ENCODE peak calls at places on chromosome 14, in four cellular contexts. D is endothelial cell of umbilical vein, U is GM12878, H is HepG2. P is an unnamed sample. For H3K27me3, the result is how much of the 10 kb centered on the place peaks cover.

GRCh38 chr14:28264306-28264705 is 502.3 kb upstream of the FOXG1 start:
- DNase-seq in D (no peak), U (no peak), H (no peak), P (no peak)

GRCh38 chr14:102583726-102584125 is 8.7 kb upstream of the RCOR1 start:
- DNase-seq in D (no peak), U (no peak), H (no peak), P (no peak)

GRCh38 chr14:45267084-45267483 is 14.1 kb upstream of the MIS18BP1 start:
- DNase-seq in D (no peak), U (no peak), H (no peak), P (no peak)

GRCh38 chr14:36383674-36384421 is 63.4 kb upstream of the MBIP start:
- DNase-seq in D (no peak), U (no peak), H (no peak), P (no peak)

GRCh38 chr14:51165415-51165814 is 70.5 kb upstream of the TRIM9 start:
- DNase-seq in D (no peak), U (no peak), H (no peak), P (no peak)

GRCh38 chr14:64117671-64118402 is 176.3 kb downstream of the ESR2 start:
- DNase-seq in D (no peak), U (no peak), H (no peak), P (no peak)

GRCh38 chr14:74634481-74634880 is 22.4 kb upstream of the LTBP2 start:
- DNase-seq in D (no peak), U (no peak), H (no peak), P (no peak)

GRCh38 chr14:51319181-51319597 is 79.1 kb downstream of the TMX1 start:
- DNase-seq in D (no peak), U (no peak), H (no peak), P (no peak)

GRCh38 chr14:102095231-102095870 is 8.5 kb upstream of the HSP90AA1 start:
- DNase-seq in D (no peak), U (no peak), H (no peak), P (peak)

GRCh38 chr14:85607571-85608219 is 77.8 kb downstream of the FLRT2 start:
- DNase-seq in D (peak), U (no peak), H (no peak), P (no peak)

GRCh38 chr14:105528859-105529505 is 2.6 kb downstream of the TMEM121 start:
- DNase-seq in D (peak), U (no peak), H (no peak), P (no peak)

GRCh38 chr14:21923820-21924219 is 250.2 kb upstream of the OR4E1 start:
- DNase-seq in D (peak), U (no peak), H (no peak), P (no peak)

GRCh38 chr14:66634876-66635275 is 126.9 kb downstream of the GPHN start:
- DNase-seq in D (peak), U (no peak), H (peak), P (no peak)

GRCh38 chr14:105389976-105390848 is 8.1 kb upstream of the TEX22 start:
- DNase-seq in D (no peak), U (no peak), H (no peak), P (no peak)

GRCh38 chr14:102622262-102622885 is 29.9 kb downstream of the RCOR1 start:
- DNase-seq in D (no peak), U (no peak), H (no peak), P (no peak)

GRCh38 chr14:93972618-93973205 is 3.7 kb downstream of the ASB2 start:
- DNase-seq in D (no peak), U (no peak), H (no peak), P (no peak)

GRCh38 chr14:55938249-55938791 is 179.9 kb upstream of the PELI2 start:
- DNase-seq in D (peak), U (no peak), H (no peak), P (no peak)

GRCh38 chr14:88533203-88533602 is 21.6 kb downstream of the PTPN21 start:
- DNase-seq in D (no peak), U (no peak), H (no peak), P (no peak)

GRCh38 chr14:92553456-92553855 is 39.9 kb downstream of the RIN3 start:
- DNase-seq in D (no peak), U (no peak), H (no peak), P (no peak)

GRCh38 chr14:91253795-91254323 is 9.4 kb upstream of the GPR68 start:
- DNase-seq in D (no peak), U (no peak), H (no peak), P (no peak)

GRCh38 chr14:95490727-95491451 is 25.6 kb downstream of the SYNE3 start:
- DNase-seq in D (no peak), U (no peak), H (no peak), P (no peak)

GRCh38 chr14:74913986-74914573 is 9.0 kb downstream of the RPS6KL1 start:
- DNase-seq in D (peak), U (no peak), H (peak), P (peak)

GRCh38 chr14:69999246-69999645 is 120.0 kb downstream of the SMOC1 start:
- DNase-seq in D (peak), U (no peak), H (no peak), P (no peak)

GRCh38 chr14:103123634-103124500 is 606 bp downstream of the TNFAIP2 start:
- DNase-seq in D (peak), U (no peak), H (no peak), P (no peak)

GRCh38 chr14:93430319-93430801 is 379 bp upstream of the UNC79 start:
- DNase-seq in D (no peak), U (no peak), H (no peak), P (no peak)

GRCh38 chr14:102445641-102446040 is 63.9 kb downstream of the ANKRD9 start:
- DNase-seq in D (no peak), U (no peak), H (no peak), P (no peak)

GRCh38 chr14:102088012-102088792 is 1.4 kb upstream of the HSP90AA1 start:
- DNase-seq in D (peak), U (peak), H (no peak), P (peak)

GRCh38 chr14:105481886-105482454 is 4.7 kb upstream of the CRIP1 start:
- DNase-seq in D (peak), U (peak), H (peak), P (peak)

GRCh38 chr14:33369041-33369440 is 430.4 kb downstream of the NPAS3 start:
- DNase-seq in D (no peak), U (no peak), H (no peak), P (no peak)

GRCh38 chr14:57729208-57730187 is 136.4 kb downstream of the SLC35F4 start:
- DNase-seq in D (no peak), U (no peak), H (no peak), P (no peak)

GRCh38 chr14:87233806-87234384 is 759.1 kb downstream of the GALC start:
- DNase-seq in D (no peak), U (no peak), H (no peak), P (no peak)

GRCh38 chr14:104966261-104967143 is 11.7 kb downstream of the AHNAK2 start:
- DNase-seq in D (no peak), U (no peak), H (no peak), P (no peak)

GRCh38 chr14:71698027-71698426 is 234.2 kb upstream of the RGS6 start:
- DNase-seq in D (no peak), U (no peak), H (no peak), P (no peak)

GRCh38 chr14:33932526-33933292 is 18.2 kb downstream of the EGLN3 start:
- DNase-seq in D (no peak), U (no peak), H (no peak), P (no peak)

GRCh38 chr14:42703501-42703900 is 1096.8 kb downstream of the LRFN5 start:
- DNase-seq in D (no peak), U (no peak), H (no peak), P (no peak)

GRCh38 chr14:105118646-105119409 is 49.7 kb downstream of the JAG2 start:
- DNase-seq in D (no peak), U (no peak), H (no peak), P (no peak)

GRCh38 chr14:21056520-21057163 is 980 bp upstream of the RNASE8 start:
- DNase-seq in D (no peak), U (no peak), H (no peak), P (no peak)

GRCh38 chr14:27750096-27750495 is 1016.5 kb upstream of the FOXG1 start:
- DNase-seq in D (no peak), U (no peak), H (no peak), P (no peak)

GRCh38 chr14:67999693-68000384 is 180.3 kb downstream of the RAD51B start:
- DNase-seq in D (peak), U (no peak), H (no peak), P (no peak)

GRCh38 chr14:103543721-103544626 is 15.0 kb downstream of the TRMT61A start:
- DNase-seq in D (no peak), U (no peak), H (no peak), P (no peak)

GRCh38 chr14:59870277-59871165 is at the start of gene RTN1:
- DNase-seq in D (peak), U (no peak), H (no peak), P (peak)
- H3K27me3 ChIP-seq in D (half or more), U (under half), H (under half), P (under half)

GRCh38 chr14:76844223-76844622 is 18.0 kb downstream of the LRRC74A start:
- DNase-seq in D (peak), U (no peak), H (no peak), P (peak)
- H3K27ac ChIP-seq in D (no peak), U (no peak), H (no peak), P (no peak)

GRCh38 chr14:30558362-30558674 is 640 bp upstream of the G2E3 start:
- DNase-seq in D (no peak), U (no peak), H (no peak), P (no peak)
- TF ChIP-seq MYC in D (no peak), U (no peak), H (no peak), P (no peak)

GRCh38 chr14:23653046-23653445 is 16.9 kb downstream of the DHRS2 start:
- DNase-seq in D (no peak), U (no peak), H (no peak), P (no peak)

GRCh38 chr14:23660290-23661226 is 24.4 kb downstream of the DHRS2 start:
- DNase-seq in D (no peak), U (no peak), H (no peak), P (no peak)

GRCh38 chr14:23654231-23654630 is 18.1 kb downstream of the DHRS2 start:
- DNase-seq in D (no peak), U (no peak), H (no peak), P (no peak)

GRCh38 chr14:23661542-23661941 is 25.4 kb downstream of the DHRS2 start:
- DNase-seq in D (no peak), U (no peak), H (no peak), P (no peak)

DNA sequence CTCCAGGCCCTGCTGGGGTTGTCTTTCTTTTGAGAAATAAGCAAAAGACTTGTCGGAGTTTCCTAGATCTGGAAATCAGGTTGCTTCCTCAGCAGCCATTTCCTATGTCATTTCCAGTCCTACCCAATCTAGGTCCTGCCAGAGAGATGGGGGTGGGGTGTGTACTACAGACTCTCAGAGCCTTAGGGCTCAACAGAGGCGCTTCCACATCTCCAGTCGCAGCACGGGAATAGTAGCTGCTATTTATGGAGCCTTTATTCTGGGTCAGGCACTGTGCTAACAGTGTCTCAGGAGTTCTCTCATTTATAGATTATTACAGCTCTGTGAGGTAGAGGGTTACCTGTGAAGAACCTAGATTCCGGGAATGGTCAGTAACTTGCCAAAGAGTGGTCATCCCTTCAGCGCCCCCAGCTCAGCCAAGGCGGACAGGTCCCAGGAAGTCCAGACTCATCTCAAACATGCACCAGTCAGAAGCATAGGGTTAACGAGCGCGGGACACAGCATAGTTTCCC is 21.9 kb downstream of the DHRS2 start:
- DNase-seq in D (no peak), U (no peak), H (no peak), P (no peak)
- H3K27me3 ChIP-seq in D (under half), U (under half), H (under half), P (under half)

DNA sequence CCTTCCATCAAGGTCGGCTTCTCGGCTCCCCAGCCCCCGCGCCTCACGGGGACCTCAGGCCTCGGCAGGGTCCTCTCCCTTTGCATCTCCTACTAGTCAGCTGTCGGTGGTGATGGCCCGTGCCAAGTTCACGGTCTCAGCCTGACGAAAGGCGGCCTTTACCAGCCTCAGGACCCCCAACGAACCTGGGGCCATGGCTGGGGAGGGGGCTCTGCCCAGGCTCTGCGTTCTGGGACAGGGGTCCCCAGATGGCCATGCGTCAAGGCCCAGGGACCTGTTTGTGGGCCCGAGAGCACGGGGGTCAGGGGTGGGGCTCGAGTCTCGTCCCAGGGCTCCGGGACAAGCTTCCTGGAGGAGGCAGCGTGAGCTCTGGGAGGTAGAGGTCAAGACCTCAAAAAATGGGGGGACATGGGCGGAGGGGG is 32.8 kb upstream of the DEGS2 start:
- DNase-seq in D (no peak), U (no peak), H (no peak), P (peak)
- H3K27ac ChIP-seq in D (peak), U (peak), H (peak), P (peak)

P was measured in K562.